ENCODE peak calls at places on chromosomes 13 and 19, in six cellular contexts. One of them, this sample, is unnamed.

GRCh38 chr13:23751195-23751594 is 138.0 kb downstream of the MIPEP start:
- DNase-seq in uterus: no peak
- DNase-seq in CD4-positive, alpha-beta memory T cell: no peak
- DNase-seq in SK-N-SH: no peak
- DNase-seq in HepG2: peak; percentile 12
- DNase-seq in adrenal gland: no peak
- DNase-seq in this sample: no peak

GRCh38 chr13:108700421-108701170 is 71.2 kb downstream of the MYO16 start:
- DNase-seq in adrenal gland: no peak
- DNase-seq in uterus: no peak
- DNase-seq in HepG2: no peak
- DNase-seq in CD4-positive, alpha-beta memory T cell: no peak
- DNase-seq in SK-N-SH: no peak
- DNase-seq in this sample: no peak

GRCh38 chr19:5479958-5480357 is 24.7 kb downstream of the ZNRF4 start:
- DNase-seq in uterus: no peak
- DNase-seq in CD4-positive, alpha-beta memory T cell: no peak
- DNase-seq in adrenal gland: no peak
- DNase-seq in SK-N-SH: peak; percentile 74
- DNase-seq in HepG2: no peak
- DNase-seq in this sample: no peak

GRCh38 chr13:44744880-44745633 is 168.9 kb upstream of the TSC22D1 start:
- DNase-seq in HepG2: no peak
- DNase-seq in adrenal gland: no peak
- DNase-seq in SK-N-SH: no peak
- DNase-seq in CD4-positive, alpha-beta memory T cell: no peak
- DNase-seq in uterus: no peak
- DNase-seq in this sample: no peak

GRCh38 chr13:108496364-108497215 is 132.8 kb upstream of the MYO16 start:
- DNase-seq in uterus: no peak
- DNase-seq in adrenal gland: no peak
- DNase-seq in CD4-positive, alpha-beta memory T cell: peak; percentile 6
- DNase-seq in HepG2: no peak
- DNase-seq in SK-N-SH: peak; percentile 24
- DNase-seq in this sample: no peak

GRCh38 chr19:13954185-13954584 is 1.9 kb downstream of the DCAF15 start:
- DNase-seq in HepG2: no peak
- DNase-seq in CD4-positive, alpha-beta memory T cell: no peak
- DNase-seq in SK-N-SH: no peak
- DNase-seq in adrenal gland: no peak
- DNase-seq in uterus: no peak
- DNase-seq in this sample: peak; percentile 67

GRCh38 chr19:45777395-45777961 is 4.8 kb downstream of the DMPK start:
- DNase-seq in CD4-positive, alpha-beta memory T cell: no peak
- DNase-seq in SK-N-SH: no peak
- DNase-seq in adrenal gland: no peak
- DNase-seq in HepG2: no peak
- DNase-seq in uterus: no peak
- DNase-seq in this sample: no peak

GRCh38 chr13:114065141-114065925 is 67.1 kb downstream of the RASA3 start:
- DNase-seq in SK-N-SH: peak; percentile 90
- DNase-seq in HepG2: peak; percentile 16
- DNase-seq in adrenal gland: peak; percentile 93
- DNase-seq in uterus: peak; percentile 92
- DNase-seq in CD4-positive, alpha-beta memory T cell: peak; percentile 62
- DNase-seq in this sample: peak; percentile 94

GRCh38 chr13:111337206-111337605 is 16.8 kb downstream of the TEX29 start:
- DNase-seq in CD4-positive, alpha-beta memory T cell: no peak
- DNase-seq in SK-N-SH: no peak
- DNase-seq in adrenal gland: no peak
- DNase-seq in HepG2: no peak
- DNase-seq in uterus: no peak
- DNase-seq in this sample: no peak

GRCh38 chr13:98050041-98050466 is 92.8 kb upstream of the FARP1 start:
- DNase-seq in SK-N-SH: peak; percentile 38
- DNase-seq in HepG2: peak; percentile 78
- DNase-seq in adrenal gland: no peak
- DNase-seq in uterus: no peak
- DNase-seq in CD4-positive, alpha-beta memory T cell: no peak
- DNase-seq in this sample: no peak

GRCh38 chr19:32532233-32532632 is 48.8 kb upstream of the PDCD5 start:
- DNase-seq in SK-N-SH: no peak
- DNase-seq in uterus: no peak
- DNase-seq in HepG2: no peak
- DNase-seq in CD4-positive, alpha-beta memory T cell: no peak
- DNase-seq in adrenal gland: no peak
- DNase-seq in this sample: no peak

GRCh38 chr19:52527134-52527953 is at the start of gene ZNF808:
- DNase-seq in adrenal gland: peak; percentile 96
- DNase-seq in HepG2: peak; percentile 85
- DNase-seq in SK-N-SH: peak; percentile 92
- DNase-seq in CD4-positive, alpha-beta memory T cell: peak; percentile 92
- DNase-seq in uterus: peak; percentile 98
- DNase-seq in this sample: peak; percentile 98

GRCh38 chr19:56477429-56478338 is 539 bp upstream of the ZNF667 start:
- DNase-seq in SK-N-SH: peak; percentile 98
- DNase-seq in adrenal gland: peak; percentile 96
- DNase-seq in uterus: peak; percentile 89
- DNase-seq in CD4-positive, alpha-beta memory T cell: peak; percentile 40
- DNase-seq in HepG2: no peak
- DNase-seq in this sample: peak; percentile 94

GRCh38 chr19:11377756-11378155 is 3.3 kb downstream of the SWSAP1 start:
- DNase-seq in CD4-positive, alpha-beta memory T cell: no peak
- DNase-seq in uterus: no peak
- DNase-seq in SK-N-SH: no peak
- DNase-seq in adrenal gland: no peak
- DNase-seq in HepG2: no peak
- DNase-seq in this sample: no peak

GRCh38 chr13:112444001-112444311 is 67.8 kb downstream of the SPACA7 start:
- DNase-seq in adrenal gland: peak; percentile 31
- DNase-seq in CD4-positive, alpha-beta memory T cell: no peak
- DNase-seq in SK-N-SH: peak; percentile 88
- DNase-seq in HepG2: peak; percentile 44
- DNase-seq in uterus: no peak
- DNase-seq in this sample: peak; percentile 85

GRCh38 chr13:20528451-20528850 is 2.8 kb upstream of the CRYL1 start:
- DNase-seq in HepG2: no peak
- DNase-seq in SK-N-SH: no peak
- DNase-seq in adrenal gland: no peak
- DNase-seq in CD4-positive, alpha-beta memory T cell: no peak
- DNase-seq in uterus: no peak
- DNase-seq in this sample: no peak

GRCh38 chr13:84127597-84128128 is 245.4 kb upstream of the SLITRK1 start:
- DNase-seq in adrenal gland: no peak
- DNase-seq in HepG2: no peak
- DNase-seq in CD4-positive, alpha-beta memory T cell: no peak
- DNase-seq in uterus: no peak
- DNase-seq in SK-N-SH: no peak
- DNase-seq in this sample: no peak

GRCh38 chr19:44689290-44690130 is 9.4 kb upstream of the CEACAM16 start:
- DNase-seq in HepG2: peak; percentile 63
- DNase-seq in uterus: peak; percentile 69
- DNase-seq in adrenal gland: peak; percentile 73
- DNase-seq in CD4-positive, alpha-beta memory T cell: peak; percentile 66
- DNase-seq in SK-N-SH: peak; percentile 78
- DNase-seq in this sample: peak; percentile 92

GRCh38 chr19:2235396-2236284 is 489 bp downstream of the PLEKHJ1 start:
- DNase-seq in adrenal gland: peak; percentile 43
- DNase-seq in HepG2: peak; percentile 85
- DNase-seq in uterus: no peak
- DNase-seq in CD4-positive, alpha-beta memory T cell: peak; percentile 24
- DNase-seq in SK-N-SH: peak; percentile 58
- DNase-seq in this sample: no peak

GRCh38 chr19:13839938-13840750 is 36.8 kb upstream of the NANOS3 start:
- DNase-seq in HepG2: no peak
- DNase-seq in uterus: peak; percentile 62
- DNase-seq in CD4-positive, alpha-beta memory T cell: peak; percentile 51
- DNase-seq in SK-N-SH: no peak
- DNase-seq in adrenal gland: peak; percentile 50
- DNase-seq in this sample: peak; percentile 90

GRCh38 chr19:49421039-49421877 is 2.0 kb downstream of the PTH2 start:
- DNase-seq in uterus: no peak
- DNase-seq in HepG2: no peak
- DNase-seq in adrenal gland: peak; percentile 53
- DNase-seq in SK-N-SH: peak; percentile 95
- DNase-seq in CD4-positive, alpha-beta memory T cell: no peak
- DNase-seq in this sample: peak; percentile 78

GRCh38 chr19:10961073-10961762 is 388 bp downstream of the SMARCA4 start:
- DNase-seq in adrenal gland: no peak
- DNase-seq in CD4-positive, alpha-beta memory T cell: no peak
- DNase-seq in SK-N-SH: peak; percentile 90
- DNase-seq in uterus: peak; percentile 36
- DNase-seq in HepG2: no peak
- DNase-seq in this sample: peak; percentile 83

GRCh38 chr19:35901854-35902661 is at the start of gene HCST:
- DNase-seq in SK-N-SH: no peak
- DNase-seq in HepG2: no peak
- DNase-seq in CD4-positive, alpha-beta memory T cell: peak; percentile 69
- DNase-seq in adrenal gland: peak; percentile 38
- DNase-seq in uterus: no peak
- DNase-seq in this sample: peak; percentile 69

GRCh38 chr19:35902870-35903475 is 644 bp downstream of the HCST start:
- DNase-seq in SK-N-SH: no peak
- DNase-seq in CD4-positive, alpha-beta memory T cell: no peak
- DNase-seq in HepG2: no peak
- DNase-seq in adrenal gland: no peak
- DNase-seq in uterus: no peak
- DNase-seq in this sample: no peak

GRCh38 chr19:35903550-35904179 is 1.3 kb downstream of the HCST start:
- DNase-seq in HepG2: peak; percentile 52
- DNase-seq in CD4-positive, alpha-beta memory T cell: peak; percentile 91
- DNase-seq in uterus: peak; percentile 56
- DNase-seq in adrenal gland: peak; percentile 80
- DNase-seq in SK-N-SH: peak; percentile 75
- DNase-seq in this sample: peak; percentile 86

GRCh38 chr19:35905178-35905727 is 2.8 kb downstream of the TYROBP start:
- DNase-seq in SK-N-SH: no peak
- DNase-seq in CD4-positive, alpha-beta memory T cell: no peak
- DNase-seq in adrenal gland: no peak
- DNase-seq in HepG2: no peak
- DNase-seq in uterus: no peak
- DNase-seq in this sample: no peak

GRCh38 chr19:35904312-35905068 is 2.2 kb downstream of the HCST start:
- DNase-seq in adrenal gland: no peak
- DNase-seq in CD4-positive, alpha-beta memory T cell: no peak
- DNase-seq in HepG2: no peak
- DNase-seq in uterus: no peak
- DNase-seq in SK-N-SH: no peak
- DNase-seq in this sample: no peak
- H3K27ac ChIP-seq in adrenal gland: no peak overlapping the region
- H3K27ac ChIP-seq in CD4-positive, alpha-beta memory T cell: peak overlapping the region; percentile 100
- H3K27ac ChIP-seq in HepG2: no peak overlapping the region
- H3K27ac ChIP-seq in uterus: no peak overlapping the region
- H3K27ac ChIP-seq in SK-N-SH: no peak overlapping the region
- H3K27ac ChIP-seq in this sample: no peak overlapping the region

DNA sequence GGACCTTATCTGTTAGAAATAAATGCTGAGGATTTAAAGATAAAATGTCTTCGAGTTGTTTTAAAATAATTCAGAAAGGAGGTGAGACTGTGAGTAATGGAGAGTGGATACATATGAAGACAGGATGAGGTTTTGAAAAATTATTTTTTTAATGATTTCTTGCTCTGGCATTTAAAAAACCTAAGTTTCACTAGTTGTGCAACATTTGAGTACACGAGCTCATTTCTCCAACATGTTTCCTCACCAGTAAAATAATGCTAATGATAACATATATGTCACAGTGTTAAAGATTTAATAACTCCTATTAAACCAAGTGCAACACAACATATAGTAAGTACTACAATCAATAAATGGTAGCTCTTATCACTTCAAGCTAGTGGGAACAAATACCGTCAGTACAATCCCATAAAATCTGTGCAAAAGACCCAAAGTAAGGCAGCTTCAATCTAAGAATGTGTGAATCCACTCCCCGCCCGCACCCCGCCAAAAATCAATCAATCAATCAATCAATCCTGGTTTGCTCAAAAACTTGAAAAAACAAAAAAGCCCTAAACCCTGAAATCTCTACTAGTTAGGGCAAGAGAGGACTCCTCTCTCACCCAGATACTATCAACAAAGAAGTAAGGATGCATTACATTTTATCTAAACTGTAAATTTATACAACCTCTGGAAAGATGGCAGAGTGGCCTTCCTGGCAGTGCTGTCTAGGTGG is 1.3 kb downstream of the ALG5 start:
- DNase-seq in uterus: no peak
- DNase-seq in SK-N-SH: no peak
- DNase-seq in adrenal gland: no peak
- DNase-seq in CD4-positive, alpha-beta memory T cell: no peak
- DNase-seq in HepG2: no peak
- DNase-seq in this sample: no peak
- H3K4me3 ChIP-seq in uterus: peak overlapping the region; percentile 79
- H3K4me3 ChIP-seq in SK-N-SH: peak overlapping the region; percentile 98
- H3K4me3 ChIP-seq in adrenal gland: no peak overlapping the region
- H3K4me3 ChIP-seq in CD4-positive, alpha-beta memory T cell: peak overlapping the region; percentile 91
- H3K4me3 ChIP-seq in HepG2: peak overlapping the region; percentile 97
- H3K4me3 ChIP-seq in this sample: peak overlapping the region; percentile 65

GRCh38 chr19:15263361-15263985 is 31.2 kb upstream of the EPHX3 start:
- DNase-seq in HepG2: no peak
- DNase-seq in SK-N-SH: no peak
- DNase-seq in uterus: no peak
- DNase-seq in adrenal gland: no peak
- DNase-seq in CD4-positive, alpha-beta memory T cell: no peak
- DNase-seq in this sample: no peak

GRCh38 chr19:15265849-15266248 is 33.6 kb upstream of the EPHX3 start:
- DNase-seq in CD4-positive, alpha-beta memory T cell: no peak
- DNase-seq in HepG2: no peak
- DNase-seq in uterus: peak; percentile 95
- DNase-seq in adrenal gland: peak; percentile 97
- DNase-seq in SK-N-SH: peak; percentile 91
- DNase-seq in this sample: peak; percentile 97

GRCh38 chr19:15264061-15264932 is 32.0 kb upstream of the EPHX3 start:
- DNase-seq in HepG2: peak; percentile 56
- DNase-seq in adrenal gland: peak; percentile 71
- DNase-seq in CD4-positive, alpha-beta memory T cell: peak; percentile 51
- DNase-seq in SK-N-SH: peak; percentile 85
- DNase-seq in uterus: peak; percentile 81
- DNase-seq in this sample: peak; percentile 86

GRCh38 chr19:15265214-15265613 is 33.0 kb upstream of the EPHX3 start:
- DNase-seq in uterus: no peak
- DNase-seq in SK-N-SH: no peak
- DNase-seq in CD4-positive, alpha-beta memory T cell: no peak
- DNase-seq in adrenal gland: no peak
- DNase-seq in HepG2: no peak
- DNase-seq in this sample: no peak

GRCh38 chr19:15264933-15265206 is 32.6 kb upstream of the EPHX3 start:
- DNase-seq in SK-N-SH: no peak
- DNase-seq in uterus: no peak
- DNase-seq in adrenal gland: no peak
- DNase-seq in HepG2: no peak
- DNase-seq in CD4-positive, alpha-beta memory T cell: no peak
- DNase-seq in this sample: no peak
- H3K4me1 ChIP-seq in SK-N-SH: peaks cover 43% of the 10 kb centered on the region
- H3K4me1 ChIP-seq in uterus: peaks cover 8% of the 10 kb centered on the region
- H3K4me1 ChIP-seq in adrenal gland: peaks cover 26% of the 10 kb centered on the region
- H3K4me1 ChIP-seq in HepG2: peaks cover 28% of the 10 kb centered on the region
- H3K4me1 ChIP-seq in CD4-positive, alpha-beta memory T cell: no peaks in the 10 kb centered on the region
- H3K4me1 ChIP-seq in this sample: no peaks in the 10 kb centered on the region

DNA sequence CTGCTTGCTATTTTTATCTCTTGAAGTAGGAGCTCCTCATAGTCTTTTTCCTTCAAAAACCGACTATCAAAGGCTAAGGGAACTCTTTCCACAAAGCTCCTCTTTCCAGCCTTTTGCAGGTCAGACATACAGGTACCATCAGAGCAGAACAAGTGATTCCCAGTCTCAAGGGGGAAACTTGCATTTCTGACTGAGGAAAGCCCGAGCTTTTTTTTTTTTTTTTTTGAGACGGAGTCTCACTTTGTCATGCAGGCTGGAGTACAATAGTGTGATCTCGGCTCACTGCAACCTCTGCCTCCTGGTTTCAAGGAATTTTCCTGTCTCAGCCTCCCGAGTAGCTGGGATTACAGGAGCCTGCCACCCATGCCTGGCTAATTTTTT is 32.0 kb downstream of the RUBCNL start:
- DNase-seq in uterus: no peak
- DNase-seq in HepG2: no peak
- DNase-seq in adrenal gland: no peak
- DNase-seq in CD4-positive, alpha-beta memory T cell: no peak
- DNase-seq in SK-N-SH: no peak
- DNase-seq in this sample: no peak
- H3K27ac ChIP-seq in uterus: no peak overlapping the region
- H3K27ac ChIP-seq in HepG2: no peak overlapping the region
- H3K27ac ChIP-seq in adrenal gland: no peak overlapping the region
- H3K27ac ChIP-seq in CD4-positive, alpha-beta memory T cell: no peak overlapping the region
- H3K27ac ChIP-seq in SK-N-SH: peak overlapping the region; percentile 20
- H3K27ac ChIP-seq in this sample: no peak overlapping the region